ENCODE peak calls at places on chromosomes 7 and 10, in seven cellular contexts. W, F, M, O, Q, C and E are unnamed samples.

GRCh38 chr10:818526-819220 is 112.8 kb downstream of the LARP4B start:
- DNase-seq in Q (no peak), C (no peak), M (no peak), W (no peak), F (no peak), O (no peak), E (no peak)

GRCh38 chr7:16353226-16353625 is 68.1 kb downstream of the CRPPA start:
- DNase-seq in W (no peak), C (no peak), F (no peak), M (no peak), Q (no peak), O (no peak), E (no peak)

GRCh38 chr7:151755131-151755787 is 121.7 kb downstream of the PRKAG2 start:
- DNase-seq in Q (peak), O (peak), M (no peak), C (peak), F (no peak), W (no peak), E (peak)

GRCh38 chr7:141417506-141417905 is 133.7 kb upstream of the AGK start:
- DNase-seq in Q (no peak), C (no peak), F (no peak), W (no peak), O (no peak), M (no peak), E (no peak)

GRCh38 chr10:62860946-62861345 is 44.8 kb upstream of the EGR2 start:
- DNase-seq in M (no peak), F (no peak), O (no peak), C (no peak), W (no peak), Q (no peak), E (no peak)

GRCh38 chr10:128480601-128481000 is 354.4 kb upstream of the MKI67 start:
- DNase-seq in O (no peak), Q (no peak), W (no peak), C (no peak), F (no peak), M (no peak), E (no peak)

GRCh38 chr7:23928391-23928790 is 218.4 kb downstream of the STK31 start:
- DNase-seq in O (no peak), C (no peak), Q (no peak), M (no peak), F (no peak), W (no peak), E (no peak)

GRCh38 chr7:16080131-16080530 is 341.2 kb downstream of the CRPPA start:
- DNase-seq in F (no peak), C (no peak), O (no peak), M (no peak), Q (no peak), W (no peak), E (no peak)

GRCh38 chr7:47186316-47186715 is 395.6 kb downstream of the TNS3 start:
- DNase-seq in Q (no peak), W (no peak), C (no peak), M (no peak), F (no peak), O (no peak), E (no peak)

DNA sequence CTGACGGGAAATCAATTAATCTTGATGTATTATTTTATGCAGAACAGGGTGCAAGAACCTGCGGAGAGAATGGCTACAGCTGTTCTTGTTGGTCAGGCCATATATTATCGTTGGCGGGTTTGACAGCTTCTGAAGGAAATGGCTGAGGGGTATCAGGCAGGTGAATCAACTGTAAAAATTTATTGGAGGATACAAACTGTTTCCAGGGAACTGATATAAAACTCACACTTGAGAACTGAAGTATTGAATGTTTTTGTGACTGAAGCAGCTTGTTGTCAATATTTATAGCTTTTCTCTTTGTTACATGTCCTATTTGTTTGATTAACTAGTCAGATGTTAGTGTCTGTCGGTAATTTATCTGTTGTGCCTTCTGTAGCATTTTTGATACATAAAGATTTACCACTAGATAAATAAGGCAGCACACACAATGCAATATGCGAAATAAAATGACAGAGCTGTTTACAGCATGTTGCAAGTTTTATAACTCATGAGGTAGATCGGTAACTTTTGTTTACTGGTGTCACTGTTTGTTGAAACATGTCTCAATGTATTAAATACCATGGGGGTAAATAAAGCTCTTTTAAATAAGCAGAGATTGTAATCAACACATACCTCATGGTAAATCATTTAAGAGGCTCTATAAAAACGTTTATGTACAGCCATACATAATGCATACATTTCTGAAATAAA is 308.2 kb downstream of the LRMDA start:
- DNase-seq in M (no peak), F (no peak), C (no peak), W (no peak), O (no peak), Q (no peak), E (no peak)
- H3K18ac ChIP-seq in M (no peak), F (no peak), C (no peak), W (no peak), O (no peak), Q (no peak), E (no peak)

DNA sequence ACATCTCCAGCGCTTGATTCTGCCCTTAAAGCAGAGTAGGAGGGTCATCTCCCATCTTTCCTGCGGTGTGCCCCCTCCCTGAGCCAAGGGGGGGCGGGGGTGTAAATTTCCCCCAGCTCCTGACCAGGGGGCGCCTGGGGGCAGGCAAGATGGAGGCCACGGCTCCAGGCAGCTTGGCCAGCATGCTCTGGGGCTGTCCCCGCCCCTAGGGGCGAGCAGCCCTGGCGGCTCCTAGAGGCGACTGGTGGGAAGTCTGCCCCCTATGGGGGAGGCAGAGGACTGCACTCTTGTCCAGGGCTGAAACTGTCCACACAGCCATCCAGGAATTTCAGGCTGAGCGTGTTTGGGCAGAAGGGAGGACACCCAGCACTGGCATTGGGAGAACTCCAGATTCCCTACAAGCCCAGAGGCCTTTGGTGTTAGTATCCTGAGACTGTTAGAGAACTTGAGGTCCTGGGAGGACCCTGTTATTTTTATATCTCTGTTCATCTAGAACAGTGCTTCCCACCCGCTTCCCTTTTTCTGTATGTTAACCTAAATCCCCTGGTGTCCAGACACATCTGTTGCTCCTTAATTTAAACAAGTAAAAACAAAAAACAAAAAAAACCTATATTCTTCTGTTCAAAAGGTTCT is 4.6 kb downstream of the STRA8 start:
- DNase-seq in O (no peak), F (peak), M (no peak), Q (no peak), C (peak), W (peak), E (peak)
- H3K4me2 ChIP-seq in O (no peak), F (no peak), M (no peak), Q (no peak), C (no peak), W (no peak), E (no peak)

DNA sequence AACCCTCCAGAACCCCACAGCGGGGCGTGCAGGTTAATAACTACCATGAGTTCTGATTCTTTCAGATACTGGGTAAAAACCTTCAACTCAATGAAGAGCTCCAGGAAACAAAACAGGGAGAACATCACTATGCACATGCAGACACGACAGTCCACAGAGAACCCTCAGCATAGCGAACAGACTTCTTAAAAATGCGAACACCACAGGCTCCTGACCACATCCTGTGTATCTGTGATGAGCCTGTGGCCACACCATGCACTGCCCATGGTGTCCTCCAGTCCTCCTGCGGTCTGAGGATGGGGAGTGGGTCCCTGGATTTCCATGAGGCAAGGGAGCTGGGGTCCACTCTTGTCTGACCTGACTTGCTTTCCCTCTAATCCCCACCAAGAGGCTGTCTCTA is 107.2 kb downstream of the COBL start:
- DNase-seq in W (no peak), C (no peak), O (no peak), M (no peak), F (no peak), Q (peak), E (no peak)
- H3K18ac ChIP-seq in W (no peak), C (no peak), O (no peak), M (peak), F (no peak), Q (no peak), E (no peak)

GRCh38 chr10:44293842-44294241 is 91.1 kb downstream of the CXCL12 start:
- DNase-seq in W (no peak), F (no peak), M (no peak), O (peak), C (no peak), Q (peak), E (no peak)
- H3K4me2 ChIP-seq in W (no peak), F (peak), M (no peak), O (no peak), C (peak), Q (no peak), E (no peak)